ENCODE peak calls at places on chromosomes 4 and X, in five cellular contexts. M is mucosa of descending colon, J is uterus, I is fibroblast of lung, A is esophagus squamous epithelium. S is an unnamed sample. For H3K4me1, the result is how much of the 10 kb centered on the place peaks cover.

GRCh38 chrX:80808854-80809493 is 703 bp downstream of the BRWD3 start:
- DNase-seq in M (peak), J (peak), I (peak), A (no peak), S (peak)

GRCh38 chrX:105553118-105553517 is 269.2 kb upstream of the NRK start:
- DNase-seq in M (no peak), J (no peak), I (no peak), A (no peak), S (no peak)

GRCh38 chr4:111954546-111954945 is 190.7 kb upstream of the FAM241A start:
- DNase-seq in M (no peak), J (no peak), I (no peak), A (no peak), S (no peak)

GRCh38 chrX:86047174-86047991 is at the start of gene CHM:
- DNase-seq in M (peak), J (peak), I (peak), A (no peak), S (peak)

GRCh38 chrX:133414399-133415275 is 652 bp downstream of the GPC4 start:
- DNase-seq in M (peak), J (peak), I (peak), A (no peak), S (no peak)

GRCh38 chr4:55013431-55013955 is 111.9 kb downstream of the KDR start:
- DNase-seq in M (no peak), J (no peak), I (peak), A (no peak), S (no peak)

GRCh38 chr4:105620640-105621323 is 68.4 kb downstream of the ARHGEF38 start:
- DNase-seq in M (no peak), J (no peak), I (peak), A (no peak), S (no peak)

GRCh38 chr4:74555231-74555630 is 110.3 kb downstream of the AREG start:
- DNase-seq in M (no peak), J (no peak), I (peak), A (no peak), S (no peak)

GRCh38 chr4:74453846-74454742 is 9.2 kb downstream of the AREG start:
- DNase-seq in M (no peak), J (no peak), I (no peak), A (no peak), S (no peak)

GRCh38 chrX:150205011-150205410 is 158.1 kb upstream of the MAMLD1 start:
- DNase-seq in M (no peak), J (no peak), I (no peak), A (no peak), S (no peak)

GRCh38 chr4:87932718-87933136 is 42.8 kb upstream of the SPP1 start:
- DNase-seq in M (no peak), J (no peak), I (no peak), A (no peak), S (no peak)

GRCh38 chrX:12771445-12772069 is 19.7 kb upstream of the PRPS2 start:
- DNase-seq in M (peak), J (no peak), I (peak), A (no peak), S (peak)

GRCh38 chrX:13010546-13010945 is 33.9 kb downstream of the FAM9C start:
- DNase-seq in M (no peak), J (no peak), I (no peak), A (no peak), S (no peak)

GRCh38 chrX:31487946-31488345 is 416.1 kb upstream of the FTHL17 start:
- DNase-seq in M (no peak), J (no peak), I (no peak), A (no peak), S (no peak)

GRCh38 chrX:150085881-150086280 is 147.6 kb upstream of the EOLA2 start:
- DNase-seq in M (no peak), J (no peak), I (peak), A (no peak), S (no peak)

GRCh38 chrX:3713937-3714434 is 537 bp upstream of the PRKX start:
- DNase-seq in M (no peak), J (no peak), I (no peak), A (peak), S (no peak)

GRCh38 chr4:135382280-135382679 is 1180.7 kb upstream of the PABPC4L start:
- DNase-seq in M (no peak), J (no peak), I (peak), A (no peak), S (no peak)

GRCh38 chrX:125998432-125998831 is 167.7 kb downstream of the DCAF12L2 start:
- DNase-seq in M (no peak), J (no peak), I (no peak), A (no peak), S (peak)

GRCh38 chrX:3728454-3728853 is 15.0 kb upstream of the PRKX start:
- DNase-seq in M (no peak), J (no peak), I (peak), A (no peak), S (no peak)

GRCh38 chr4:102625232-102625930 is 124.2 kb downstream of the NFKB1 start:
- DNase-seq in M (no peak), J (peak), I (no peak), A (no peak), S (peak)

GRCh38 chrX:14412686-14413085 is 116.7 kb upstream of the GLRA2 start:
- DNase-seq in M (no peak), J (no peak), I (no peak), A (no peak), S (no peak)

GRCh38 chrX:82973641-82974040 is 534.4 kb upstream of the POU3F4 start:
- DNase-seq in M (no peak), J (no peak), I (no peak), A (no peak), S (no peak)

GRCh38 chr4:3449574-3450534 is 8.1 kb downstream of the HGFAC start:
- DNase-seq in M (peak), J (no peak), I (no peak), A (no peak), S (no peak)

GRCh38 chr4:147498031-147498700 is 17.3 kb downstream of the EDNRA start:
- DNase-seq in M (no peak), J (no peak), I (peak), A (no peak), S (no peak)

GRCh38 chrX:153816821-153817220 is 13.5 kb downstream of the PDZD4 start:
- DNase-seq in M (no peak), J (no peak), I (no peak), A (no peak), S (no peak)

GRCh38 chr4:163540977-163541376 is 46.5 kb downstream of the TMA16 start:
- DNase-seq in M (no peak), J (no peak), I (peak), A (no peak), S (no peak)

GRCh38 chr4:94032754-94033153 is 174.9 kb upstream of the SMARCAD1 start:
- DNase-seq in M (no peak), J (no peak), I (peak), A (no peak), S (no peak)

DNA sequence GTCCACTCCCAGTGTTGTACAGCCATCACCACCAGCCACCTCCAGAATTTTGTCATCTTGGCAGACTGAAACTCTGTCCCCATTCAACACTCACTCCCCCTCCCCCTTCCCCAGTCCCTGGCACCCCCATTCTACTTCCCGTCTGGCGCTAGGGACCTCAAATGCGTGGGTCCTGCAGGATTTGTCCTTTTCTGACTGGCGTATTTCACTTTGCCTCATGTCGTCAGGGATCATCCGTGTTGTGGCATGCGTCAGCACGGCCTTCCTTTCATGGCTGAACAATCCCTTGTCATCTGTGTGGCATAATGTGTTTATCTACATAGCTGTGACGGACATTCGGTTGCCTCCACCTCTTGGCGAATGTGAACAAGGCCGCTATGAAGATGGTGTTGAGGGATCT is 5.5 kb downstream of the TADA2B start:
- DNase-seq in M (no peak), J (no peak), I (no peak), A (no peak), S (no peak)
- H3K4me1 ChIP-seq in M (under half), J (under half), I (under half), A (half or more), S (under half)

DNA sequence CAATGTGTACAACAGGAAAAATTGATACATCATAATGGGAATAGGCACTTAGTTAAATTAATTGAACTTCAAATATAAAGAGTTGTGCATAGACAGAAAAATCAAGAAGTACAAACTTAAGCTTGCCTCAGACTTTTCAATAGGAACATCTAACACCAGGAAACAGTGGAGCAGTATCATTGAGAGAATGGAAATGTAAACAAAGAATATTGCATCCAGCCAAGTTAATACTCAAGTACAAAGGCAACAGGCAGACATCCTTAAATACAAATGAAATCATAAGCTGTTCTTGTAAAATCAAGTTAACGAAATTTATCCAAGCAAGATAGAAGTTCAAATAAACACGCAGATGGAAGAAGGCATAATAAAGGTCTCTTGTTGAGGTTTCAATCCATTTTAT is 71.2 kb upstream of the TLR2 start:
- DNase-seq in M (no peak), J (no peak), I (no peak), A (no peak), S (no peak)
- TF ChIP-seq CTCF in M (no peak), J (no peak), I (no peak), A (no peak), S (no peak)

DNA sequence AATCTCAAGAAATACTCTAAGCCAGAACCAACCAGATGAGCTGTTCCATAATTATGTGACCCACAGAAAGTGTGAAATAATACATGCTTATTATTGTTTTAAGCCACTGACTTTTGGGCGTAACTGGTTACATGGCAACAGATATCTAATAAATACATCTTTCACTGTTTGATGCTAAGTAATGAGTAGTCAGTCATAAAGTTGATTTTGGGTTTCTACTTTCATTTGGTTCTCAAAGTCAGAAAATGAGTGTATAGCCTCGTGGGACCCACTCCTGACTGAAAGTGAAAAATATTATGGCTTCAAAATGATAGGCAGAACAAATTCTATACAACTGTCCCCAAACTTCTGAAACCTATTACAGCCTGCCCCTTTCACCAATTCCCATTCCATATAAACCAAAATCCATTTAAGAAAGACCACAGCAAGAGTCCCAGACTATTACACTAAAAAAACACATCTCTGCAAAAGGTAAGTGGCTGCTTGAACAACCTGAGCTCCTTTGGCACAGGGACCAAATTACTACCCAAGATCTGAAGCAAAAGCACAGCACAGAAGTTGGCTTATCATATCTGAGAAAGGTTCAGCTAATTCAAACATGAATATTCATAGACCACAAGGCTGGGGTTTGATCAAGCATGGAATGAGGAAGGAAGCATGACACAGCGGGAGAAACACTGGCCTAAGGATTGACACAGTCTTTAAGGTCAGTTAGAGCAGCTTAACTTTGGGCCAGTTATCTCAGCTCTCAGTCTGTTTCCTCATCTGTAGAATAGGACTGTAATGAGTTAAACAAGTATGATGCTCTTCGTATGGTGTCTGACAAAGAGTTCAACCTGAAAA is 88.2 kb upstream of the CBR4 start:
- DNase-seq in M (no peak), J (no peak), I (peak), A (no peak), S (no peak)
- H3K4me1 ChIP-seq in M (under half), J (under half), I (under half), A (under half), S (under half)

DNA sequence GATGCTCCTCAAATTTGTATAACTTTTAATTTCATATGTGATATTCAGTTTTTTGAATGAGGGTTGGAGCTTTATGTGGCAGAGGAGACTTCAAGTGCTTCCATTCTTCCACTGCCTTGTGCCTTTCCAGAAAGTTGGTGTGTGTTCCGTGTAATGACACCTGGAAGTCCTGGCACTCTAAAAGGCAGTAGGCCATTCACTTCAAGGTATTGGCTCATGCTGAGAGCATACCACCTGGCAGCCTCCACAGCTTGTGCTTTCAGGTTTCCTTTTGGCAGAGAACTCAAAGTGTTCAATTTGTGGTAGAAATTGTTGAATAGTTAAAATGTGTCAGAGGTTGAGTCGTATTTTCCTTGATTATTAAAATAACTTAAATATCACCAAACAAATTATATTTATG is 49.6 kb downstream of the GRIA2 start:
- DNase-seq in M (no peak), J (no peak), I (no peak), A (no peak), S (no peak)
- TF ChIP-seq CTCF in M (no peak), J (no peak), I (no peak), A (no peak), S (no peak)

GRCh38 chrX:129768586-129769466 is 10.9 kb upstream of the SASH3 start:
- DNase-seq in M (no peak), J (no peak), I (peak), A (no peak), S (no peak)

GRCh38 chrX:129769467-129770154 is 10.1 kb upstream of the SASH3 start:
- DNase-seq in M (no peak), J (no peak), I (peak), A (peak), S (no peak)

GRCh38 chrX:129771266-129771995 is 8.3 kb upstream of the SASH3 start:
- DNase-seq in M (no peak), J (no peak), I (no peak), A (no peak), S (no peak)

GRCh38 chrX:129773649-129774458 is 5.9 kb upstream of the SASH3 start:
- DNase-seq in M (no peak), J (no peak), I (no peak), A (no peak), S (peak)

DNA sequence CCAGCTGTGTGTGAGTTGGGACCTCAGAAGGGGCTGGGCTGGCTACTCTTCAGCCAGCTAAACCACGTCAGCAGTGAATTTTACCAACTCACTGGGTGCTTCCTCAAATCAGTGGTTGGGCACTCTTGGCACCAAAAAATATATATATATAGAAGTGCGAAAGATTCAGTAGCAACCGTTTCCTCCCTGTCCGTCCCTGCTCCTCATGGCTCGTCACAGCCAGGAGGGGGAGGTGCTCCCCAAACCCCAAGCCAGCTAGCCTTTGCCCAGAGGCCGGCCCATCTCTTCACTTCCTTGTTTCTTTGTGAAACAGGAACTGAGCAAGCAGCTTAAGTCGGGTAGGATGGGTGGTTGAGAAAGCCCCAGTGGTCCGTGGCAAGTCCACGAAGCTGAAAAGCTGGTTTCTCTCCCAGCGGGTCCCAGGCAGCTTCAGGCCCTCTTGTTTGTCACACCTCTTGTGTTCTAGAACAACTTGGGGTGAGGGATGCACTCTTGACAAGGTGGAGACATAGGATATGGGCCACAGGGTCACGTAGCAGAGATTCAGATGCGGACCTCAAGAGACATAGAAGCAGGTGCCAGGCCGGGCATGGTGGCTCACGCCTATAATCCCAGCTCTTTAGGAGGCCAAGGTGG is 6.8 kb upstream of the SASH3 start:
- DNase-seq in M (peak), J (no peak), I (no peak), A (peak), S (no peak)
- H3K4me1 ChIP-seq in M (under half), J (under half), I (under half), A (under half), S (under half)

GRCh38 chrX:48493890-48494364 is 14.9 kb upstream of the PORCN start:
- DNase-seq in M (no peak), J (no peak), I (peak), A (no peak), S (peak)
- TF ChIP-seq CTCF in M (no peak), J (no peak), I (peak), A (no peak), S (peak)

S was measured in Caco-2.